ENCODE peak calls at places on chromosomes 3 and 15, in nine cellular contexts. T is NB4, Z is SIG-M5, Q is GM18507, E is NCI-H748 treated with DMSO at 0.1 percent for 48 hours, S is fibroblast of mammary gland, O is H9, X is AG09309, Y is cardiac fibroblast. I is an unnamed sample.

GRCh38 chr15:79897701-79898113 is 893 bp upstream of the MTHFS start:
- DNase-seq in X (no peak), Y (no peak), S (no peak), T (peak; percentile 68), Z (no peak), Q (no peak), E (no peak), O (no peak), I (peak; percentile 57)

GRCh38 chr3:97037294-97037943 is 223.0 kb downstream of the EPHA6 start:
- DNase-seq in Z (no peak), Y (no peak), T (no peak), Q (no peak), X (no peak), E (peak; percentile 70), S (no peak), O (no peak), I (no peak)

GRCh38 chr15:96053039-96054021 is 277.2 kb upstream of the NR2F2 start:
- DNase-seq in Q (no peak), O (peak; percentile 52), Y (peak; percentile 45), S (no peak), E (peak; percentile 94), Z (no peak), X (no peak), T (no peak), I (no peak)

GRCh38 chr3:28924744-28925360 is 356.0 kb upstream of the RBMS3 start:
- DNase-seq in T (no peak), Z (no peak), E (no peak), S (peak; percentile 33), X (no peak), Y (no peak), O (no peak), Q (no peak), I (no peak)

GRCh38 chr3:127747751-127748521 is 74.4 kb downstream of the MGLL start:
- DNase-seq in Q (no peak), X (peak; percentile 78), E (no peak), Y (peak; percentile 80), Z (no peak), T (peak; percentile 27), S (peak; percentile 94), O (no peak), I (no peak)

GRCh38 chr3:71463622-71464021 is 119.9 kb downstream of the FOXP1 start:
- DNase-seq in E (no peak), Q (no peak), Z (no peak), Y (no peak), T (no peak), X (no peak), O (no peak), S (no peak), I (no peak)

GRCh38 chr3:48716508-48716981 is 476 bp downstream of the IP6K2 start:
- DNase-seq in Q (no peak), O (no peak), E (peak; percentile 3), T (peak; percentile 16), Y (no peak), X (no peak), S (no peak), Z (no peak), I (peak; percentile 77)

GRCh38 chr15:98899266-98900021 is 108.1 kb downstream of the PGPEP1L start:
- DNase-seq in O (no peak), S (no peak), Y (peak; percentile 39), T (peak; percentile 93), Q (no peak), X (no peak), E (no peak), Z (peak; percentile 87), I (no peak)

GRCh38 chr15:39124155-39124924 is 456.5 kb upstream of the THBS1 start:
- DNase-seq in T (no peak), X (no peak), E (no peak), Y (peak; percentile 61), Z (no peak), O (no peak), S (peak; percentile 75), Q (no peak), I (no peak)

GRCh38 chr3:123448503-123449091 is at the start of gene ADCY5:
- DNase-seq in S (no peak), Q (no peak), E (no peak), Y (no peak), T (no peak), Z (no peak), O (peak; percentile 59), X (no peak), I (no peak)

GRCh38 chr3:23987376-23987775 is 42.3 kb downstream of the NR1D2 start:
- DNase-seq in E (no peak), X (no peak), Q (no peak), O (no peak), T (peak; percentile 44), S (no peak), Z (no peak), Y (peak; percentile 46), I (no peak)

GRCh38 chr15:95857124-95857757 is 473.3 kb upstream of the NR2F2 start:
- DNase-seq in T (no peak), X (no peak), Q (no peak), E (no peak), Z (no peak), Y (peak; percentile 19), O (no peak), S (peak; percentile 82), I (no peak)

GRCh38 chr3:183917776-183918175 is 33.1 kb upstream of the PARL start:
- DNase-seq in E (no peak), T (no peak), X (no peak), Y (no peak), Q (no peak), Z (no peak), O (no peak), S (no peak), I (no peak)

GRCh38 chr3:191997579-191998268 is 536.8 kb downstream of the PYDC2 start:
- DNase-seq in S (no peak), E (no peak), X (no peak), O (no peak), Z (no peak), Y (no peak), Q (no peak), T (no peak), I (no peak)

GRCh38 chr15:92037446-92037845 is 183.9 kb downstream of the SLCO3A1 start:
- DNase-seq in O (no peak), Z (no peak), Q (no peak), T (no peak), S (no peak), E (no peak), X (no peak), Y (no peak), I (no peak)

GRCh38 chr15:59152694-59153450 is 47.9 kb downstream of the CCNB2 start:
- DNase-seq in X (no peak), O (no peak), Y (no peak), T (no peak), S (no peak), Z (no peak), E (no peak), Q (no peak), I (no peak)

GRCh38 chr3:64575211-64575844 is 112.5 kb downstream of the ADAMTS9 start:
- DNase-seq in X (no peak), O (peak; percentile 55), Y (peak; percentile 35), T (peak; percentile 3), E (no peak), Q (no peak), S (peak; percentile 38), Z (no peak), I (peak; percentile 64)

GRCh38 chr15:76006136-76006778 is 6.0 kb downstream of the NRG4 start:
- DNase-seq in T (peak; percentile 97), S (peak; percentile 67), X (no peak), Y (peak; percentile 54), Z (peak; percentile 63), E (no peak), O (no peak), Q (no peak), I (no peak)

GRCh38 chr3:128301186-128302023 is 148.1 kb downstream of the EEFSEC start:
- DNase-seq in Z (no peak), S (no peak), Y (no peak), Q (no peak), E (no peak), O (peak; percentile 15), T (no peak), X (no peak), I (no peak)

GRCh38 chr3:45225465-45226205 is 452 bp downstream of the TMEM158 start:
- DNase-seq in S (no peak), E (no peak), Y (peak; percentile 33), O (peak; percentile 39), X (no peak), Q (no peak), Z (no peak), T (peak; percentile 68), I (peak; percentile 54)

GRCh38 chr15:22951381-22952280 is 28.5 kb downstream of the CYFIP1 start:
- DNase-seq in E (no peak), Z (no peak), T (no peak), Y (peak; percentile 8), S (no peak), O (no peak), X (no peak), Q (no peak), I (no peak)

GRCh38 chr15:41494922-41495735 is 1.5 kb downstream of the ITPKA start:
- DNase-seq in O (peak; percentile 63), Z (no peak), S (no peak), X (no peak), Y (no peak), Q (no peak), T (no peak), E (no peak), I (no peak)

GRCh38 chr3:49902511-49903345 is 945 bp downstream of the MST1R start:
- DNase-seq in Z (no peak), X (no peak), E (no peak), S (no peak), Q (no peak), O (no peak), Y (no peak), T (no peak), I (no peak)

GRCh38 chr15:62711691-62712454 is 330.7 kb upstream of the TPM1 start:
- DNase-seq in Z (no peak), X (no peak), O (no peak), Y (no peak), E (no peak), T (no peak), S (peak; percentile 31), Q (no peak), I (no peak)

GRCh38 chr3:38567498-38567897 is 71.4 kb downstream of the EXOG start:
- DNase-seq in Q (no peak), Z (no peak), Y (no peak), S (no peak), O (peak; percentile 17), X (no peak), T (no peak), E (no peak), I (no peak)

GRCh38 chr3:81419196-81419595 is 342.2 kb downstream of the GBE1 start:
- DNase-seq in Z (no peak), S (peak; percentile 35), O (no peak), Q (no peak), Y (peak; percentile 47), E (peak; percentile 18), T (peak; percentile 12), X (no peak), I (peak; percentile 54)

GRCh38 chr3:110743202-110743601 is 328.4 kb upstream of the NECTIN3 start:
- DNase-seq in T (no peak), E (peak; percentile 60), Z (no peak), Q (no peak), Y (no peak), O (no peak), X (no peak), S (no peak), I (no peak)

GRCh38 chr3:195549001-195549400 is 5.9 kb upstream of the PPP1R2 start:
- DNase-seq in Y (no peak), S (no peak), X (no peak), Z (no peak), E (no peak), T (no peak), O (no peak), Q (no peak), I (no peak)

GRCh38 chr3:192364296-192364695 is 363.0 kb downstream of the FGF12 start:
- DNase-seq in Q (no peak), E (no peak), Y (no peak), T (no peak), Z (no peak), S (no peak), X (no peak), O (no peak), I (no peak)

GRCh38 chr3:44525060-44525459 is 29.9 kb upstream of the ZKSCAN7 start:
- DNase-seq in T (no peak), Y (no peak), O (no peak), S (no peak), E (no peak), Z (no peak), Q (no peak), X (no peak), I (no peak)

I was measured in Karpas-422.